ENCODE peak calls at places on chromosomes 13 and 19, in nine cellular contexts. U, E, S, G, H, T, I, L and P are unnamed samples.

GRCh38 chr13:98399756-98400155 is 177.2 kb downstream of the STK24 start:
- DNase-seq in U (no peak), E (no peak), S (no peak), G (no peak), H (no peak), T (no peak), I (no peak), L (no peak), P (no peak)

GRCh38 chr13:52158629-52159158 is 703 bp downstream of the NEK3 start:
- DNase-seq in U (no peak), E (peak), S (no peak), G (no peak), H (peak), T (no peak), I (no peak), L (no peak), P (no peak)

GRCh38 chr13:93525087-93525486 is 298.5 kb downstream of the GPC6 start:
- DNase-seq in U (no peak), E (no peak), S (no peak), G (no peak), H (no peak), T (no peak), I (no peak), L (no peak), P (no peak)

GRCh38 chr13:78121459-78122348 is 203.1 kb upstream of the EDNRB start:
- DNase-seq in U (peak), E (peak), S (peak), G (peak), H (peak), T (peak), I (peak), L (no peak), P (peak)

GRCh38 chr13:28320884-28321574 is 173.9 kb downstream of the FLT1 start:
- DNase-seq in U (no peak), E (no peak), S (no peak), G (no peak), H (no peak), T (no peak), I (no peak), L (no peak), P (no peak)

GRCh38 chr13:59409211-59409610 is 754.5 kb downstream of the DIAPH3 start:
- DNase-seq in U (no peak), E (no peak), S (peak), G (no peak), H (no peak), T (peak), I (no peak), L (no peak), P (no peak)

GRCh38 chr19:55325172-55325571 is at the start of gene TMEM150B:
- DNase-seq in U (no peak), E (no peak), S (no peak), G (no peak), H (no peak), T (no peak), I (no peak), L (no peak), P (no peak)

GRCh38 chr13:71169125-71169524 is 697.9 kb downstream of the DACH1 start:
- DNase-seq in U (no peak), E (no peak), S (no peak), G (no peak), H (peak), T (peak), I (no peak), L (no peak), P (peak)

GRCh38 chr13:105033999-105034398 is 1501.5 kb downstream of the EFNB2 start:
- DNase-seq in U (no peak), E (no peak), S (no peak), G (no peak), H (no peak), T (no peak), I (no peak), L (no peak), P (no peak)

GRCh38 chr13:44843403-44843802 is 145.9 kb downstream of the NUFIP1 start:
- DNase-seq in U (no peak), E (no peak), S (no peak), G (no peak), H (no peak), T (no peak), I (no peak), L (no peak), P (no peak)

GRCh38 chr19:34254552-34255432 is at the start of gene GARRE1:
- DNase-seq in U (no peak), E (no peak), S (peak), G (peak), H (peak), T (peak), I (peak), L (peak), P (peak)

GRCh38 chr19:49852631-49853126 is 1.7 kb downstream of the PTOV1 start:
- DNase-seq in U (no peak), E (no peak), S (no peak), G (no peak), H (no peak), T (no peak), I (no peak), L (no peak), P (no peak)

GRCh38 chr13:35908221-35908620 is 223.0 kb downstream of the DCLK1 start:
- DNase-seq in U (no peak), E (no peak), S (peak), G (no peak), H (no peak), T (no peak), I (no peak), L (no peak), P (no peak)

GRCh38 chr19:41951686-41952172 is 7.4 kb downstream of the RABAC1 start:
- DNase-seq in U (no peak), E (peak), S (peak), G (peak), H (peak), T (peak), I (peak), L (peak), P (peak)

GRCh38 chr13:88908896-88909535 is 1237.8 kb downstream of the SLITRK5 start:
- DNase-seq in U (no peak), E (peak), S (peak), G (no peak), H (no peak), T (peak), I (peak), L (no peak), P (peak)

GRCh38 chr19:46602392-46603194 is 1.5 kb downstream of the CALM3 start:
- DNase-seq in U (no peak), E (no peak), S (no peak), G (peak), H (peak), T (no peak), I (no peak), L (no peak), P (peak)

GRCh38 chr13:46624821-46625220 is 71.9 kb downstream of the LRCH1 start:
- DNase-seq in U (no peak), E (no peak), S (no peak), G (no peak), H (no peak), T (no peak), I (no peak), L (no peak), P (no peak)